ENCODE peak calls at places on chromosome 13, in six cellular contexts. L, J, P, F, Q and B are unnamed samples.

GRCh38 chr13:99133230-99133629 is 67.4 kb upstream of the UBAC2 start:
- DNase-seq in J (no peak), P (no peak), Q (no peak), L (no peak), F (no peak), B (no peak)

GRCh38 chr13:30382836-30383525 is 39.3 kb upstream of the UBE2L5 start:
- DNase-seq in P (no peak), F (no peak), J (no peak), L (no peak), Q (no peak), B (peak)

GRCh38 chr13:50745542-50745941 is 98.0 kb downstream of the DLEU7 start:
- DNase-seq in J (no peak), Q (no peak), F (no peak), L (no peak), P (no peak), B (no peak)

GRCh38 chr13:78100481-78100880 is 181.8 kb upstream of the EDNRB start:
- DNase-seq in F (no peak), L (no peak), J (no peak), Q (no peak), P (no peak), B (no peak)

GRCh38 chr13:50319603-50320296 is 304.5 kb downstream of the KCNRG start:
- DNase-seq in L (no peak), Q (peak), P (no peak), F (no peak), J (peak), B (no peak)

GRCh38 chr13:44876782-44877324 is 112.4 kb downstream of the NUFIP1 start:
- DNase-seq in Q (no peak), J (no peak), L (no peak), F (no peak), P (no peak), B (no peak)

GRCh38 chr13:98133949-98134348 is 8.9 kb upstream of the FARP1 start:
- DNase-seq in P (no peak), J (no peak), F (no peak), L (no peak), Q (no peak), B (no peak)

GRCh38 chr13:74710006-74710405 is 575.8 kb upstream of the KLF12 start:
- DNase-seq in F (no peak), Q (peak), J (peak), L (no peak), P (no peak), B (no peak)

GRCh38 chr13:93714171-93714570 is 487.6 kb downstream of the GPC6 start:
- DNase-seq in P (no peak), F (no peak), J (no peak), L (no peak), Q (no peak), B (no peak)

GRCh38 chr13:54174001-54174400 is 1145.4 kb downstream of the OLFM4 start:
- DNase-seq in J (no peak), F (no peak), P (no peak), L (no peak), Q (no peak), B (no peak)